ENCODE peak calls at places on chromosomes 4 and X, in four cellular contexts. K is heart right ventricle, J is IMR-90, L is psoas muscle. Y is an unnamed sample. For H3K4me1, the result is how much of the 10 kb centered on the place peaks cover.

GRCh38 chr4:89298788-89299152 is 8.8 kb downstream of the GPRIN3 start:
- DNase-seq in J (no peak), L (no peak), K (no peak), Y (no peak)

GRCh38 chr4:7909966-7910720 is 29.5 kb downstream of the AFAP1 start:
- DNase-seq in K (no peak), J (peak), L (no peak), Y (no peak)

GRCh38 chr4:77104405-77105292 is 28.9 kb upstream of the CCNI start:
- DNase-seq in K (peak), J (no peak), L (peak), Y (peak)

GRCh38 chr4:164779811-164780216 is 25.9 kb downstream of the SMIM31 start:
- DNase-seq in J (peak), L (no peak), K (no peak), Y (no peak)

GRCh38 chr4:186719925-186720694 is 3.5 kb downstream of the FAT1 start:
- DNase-seq in K (no peak), L (no peak), J (no peak), Y (no peak)

GRCh38 chr4:180745019-180745418 is 1498.2 kb upstream of the TENM3 start:
- DNase-seq in J (no peak), K (no peak), L (no peak), Y (no peak)

GRCh38 chr4:8473920-8474590 is 33.5 kb downstream of the TRMT44 start:
- DNase-seq in K (no peak), J (no peak), L (no peak), Y (no peak)

GRCh38 chr4:76197971-76198410 is 15.6 kb downstream of the SCARB2 start:
- DNase-seq in K (no peak), J (peak), L (peak), Y (no peak)

GRCh38 chr4:105622269-105622668 is 69.8 kb downstream of the ARHGEF38 start:
- DNase-seq in J (no peak), L (no peak), K (no peak), Y (no peak)

GRCh38 chr4:39873823-39874222 is 103.9 kb downstream of the PDS5A start:
- DNase-seq in J (no peak), K (no peak), L (no peak), Y (no peak)

GRCh38 chr4:98110214-98110613 is 33.1 kb downstream of the STPG2 start:
- DNase-seq in L (no peak), J (no peak), K (no peak), Y (no peak)

GRCh38 chr4:1868293-1868692 is 2.9 kb upstream of the NSD2 start:
- DNase-seq in J (no peak), K (no peak), L (no peak), Y (no peak)

GRCh38 chrX:107683124-107683895 is 55.0 kb downstream of the PRPS1 start:
- DNase-seq in L (peak), J (no peak), K (no peak), Y (no peak)

GRCh38 chrX:128862557-128862956 is 660.7 kb downstream of the SMARCA1 start:
- DNase-seq in J (no peak), K (no peak), L (no peak), Y (no peak)

GRCh38 chr4:182642831-182643230 is 274.4 kb downstream of the DCTD start:
- DNase-seq in L (no peak), J (peak), K (no peak), Y (no peak)

GRCh38 chrX:95318882-95319281 is 1365.8 kb upstream of the DIAPH2 start:
- DNase-seq in K (no peak), J (no peak), L (no peak), Y (no peak)

GRCh38 chr4:172826866-172827265 is 341.7 kb upstream of the GALNT7 start:
- DNase-seq in J (no peak), L (no peak), K (no peak), Y (no peak)

GRCh38 chrX:56765816-56766553 is 36.9 kb downstream of the NBDY start:
- DNase-seq in L (no peak), K (no peak), J (no peak), Y (no peak)

GRCh38 chrX:56764153-56764974 is 35.3 kb downstream of the NBDY start:
- DNase-seq in L (peak), J (peak), K (peak), Y (peak)

GRCh38 chrX:56764975-56765791 is 36.1 kb downstream of the NBDY start:
- DNase-seq in L (no peak), J (no peak), K (no peak), Y (no peak)

GRCh38 chrX:56763556-56764152 is 34.6 kb downstream of the NBDY start:
- DNase-seq in K (no peak), J (peak), L (peak), Y (peak)

GRCh38 chrX:56766554-56767412 is 37.7 kb downstream of the NBDY start:
- DNase-seq in L (no peak), J (peak), K (no peak), Y (no peak)
- H3K4me3 ChIP-seq in L (peak), J (peak), K (no peak), Y (peak)

GRCh38 chr4:113625902-113626301 is 135.6 kb downstream of the CAMK2D start:
- DNase-seq in K (no peak), J (no peak), L (no peak), Y (no peak)
- H3K4me1 ChIP-seq in K (under half), J (under half), L (under half), Y (under half)

DNA sequence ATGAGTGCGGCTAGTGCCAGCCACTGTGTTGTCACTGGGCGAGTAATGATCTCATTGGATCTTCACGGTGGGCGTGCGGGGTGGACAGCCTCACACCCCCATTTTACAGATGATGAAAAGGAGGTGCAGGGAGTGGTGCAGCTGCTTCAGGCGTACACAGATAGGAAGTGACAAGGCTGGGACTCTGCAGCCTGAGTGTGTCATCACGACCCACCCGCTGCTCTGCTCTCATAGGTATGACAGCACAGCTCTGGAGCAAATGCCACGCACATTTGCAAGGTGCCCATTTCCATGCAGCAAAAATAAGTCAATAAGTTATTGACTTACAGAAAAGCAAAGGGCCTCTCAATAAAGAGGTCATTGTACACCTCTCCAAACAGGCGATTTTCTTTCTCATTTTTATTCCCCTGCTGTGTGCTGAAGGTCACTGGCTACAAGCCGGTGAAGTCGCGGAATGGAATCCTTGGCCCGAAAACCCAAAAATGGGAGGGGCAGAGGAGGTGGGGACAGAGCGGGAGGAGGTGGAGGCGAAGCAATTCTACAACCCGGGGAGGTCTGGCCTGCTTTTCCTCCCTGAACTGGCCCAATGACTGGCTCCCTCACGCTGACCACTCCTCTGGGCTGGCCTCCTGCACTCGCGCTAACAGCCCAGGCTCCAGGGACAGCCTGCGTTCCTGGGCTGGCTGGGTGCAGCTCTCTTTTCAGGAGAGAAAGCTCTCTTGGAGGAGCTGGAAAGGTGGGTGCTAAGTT is at the start of gene SOD3:
- DNase-seq in J (peak), K (peak), L (peak), Y (peak)
- H3K27ac ChIP-seq in J (peak), K (peak), L (peak), Y (peak)

GRCh38 chrX:145816607-145817298 is 876 bp upstream of the SLITRK2 start:
- DNase-seq in L (no peak), K (no peak), J (no peak), Y (no peak)

GRCh38 chrX:145820825-145821224 is 3.2 kb downstream of the SLITRK2 start:
- DNase-seq in J (no peak), L (no peak), K (no peak), Y (no peak)

GRCh38 chrX:145817666-145818521 is at the start of gene SLITRK2:
- DNase-seq in K (no peak), J (no peak), L (no peak), Y (peak)

GRCh38 chrX:145817299-145817665 is 347 bp upstream of the SLITRK2 start:
- DNase-seq in J (no peak), L (no peak), K (no peak), Y (no peak)

GRCh38 chrX:145818522-145819075 is 970 bp downstream of the SLITRK2 start:
- DNase-seq in J (no peak), K (no peak), L (no peak), Y (no peak)
- H3K4me3 ChIP-seq in J (no peak), K (no peak), L (peak), Y (no peak)

DNA sequence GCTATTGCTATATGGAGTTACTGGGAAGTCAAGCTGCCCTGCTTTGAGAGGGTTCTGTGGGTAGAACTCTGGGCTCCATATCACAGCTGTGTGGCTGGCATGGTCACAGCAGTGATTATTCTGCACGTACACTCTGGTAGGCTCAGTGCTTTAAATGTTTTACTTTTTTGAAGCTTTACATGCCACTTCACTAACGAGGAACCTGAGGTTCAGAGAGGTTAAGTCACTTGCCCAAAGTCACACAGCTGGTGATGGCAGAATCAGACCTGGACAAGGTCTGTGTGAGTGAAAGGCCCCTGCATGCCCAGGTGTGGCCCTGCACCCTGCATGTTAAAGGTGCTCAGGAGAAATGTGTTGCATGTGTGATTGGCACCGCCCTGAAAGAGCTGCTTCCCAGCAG is 24.5 kb downstream of the EVC start:
- DNase-seq in K (no peak), L (no peak), J (no peak), Y (no peak)
- H3K4me1 ChIP-seq in K (under half), L (under half), J (under half), Y (under half)

GRCh38 chrX:119636419-119636818 is 30.2 kb upstream of the NKRF start:
- DNase-seq in K (no peak), J (no peak), L (no peak), Y (no peak)

GRCh38 chrX:119635799-119636198 is 29.6 kb upstream of the NKRF start:
- DNase-seq in L (no peak), J (no peak), K (no peak), Y (no peak)

GRCh38 chrX:119638725-119639471 is 32.7 kb upstream of the NKRF start:
- DNase-seq in K (no peak), L (no peak), J (peak), Y (no peak)

GRCh38 chrX:119640621-119641020 is 34.4 kb upstream of the NKRF start:
- DNase-seq in K (no peak), J (no peak), L (no peak), Y (no peak)

DNA sequence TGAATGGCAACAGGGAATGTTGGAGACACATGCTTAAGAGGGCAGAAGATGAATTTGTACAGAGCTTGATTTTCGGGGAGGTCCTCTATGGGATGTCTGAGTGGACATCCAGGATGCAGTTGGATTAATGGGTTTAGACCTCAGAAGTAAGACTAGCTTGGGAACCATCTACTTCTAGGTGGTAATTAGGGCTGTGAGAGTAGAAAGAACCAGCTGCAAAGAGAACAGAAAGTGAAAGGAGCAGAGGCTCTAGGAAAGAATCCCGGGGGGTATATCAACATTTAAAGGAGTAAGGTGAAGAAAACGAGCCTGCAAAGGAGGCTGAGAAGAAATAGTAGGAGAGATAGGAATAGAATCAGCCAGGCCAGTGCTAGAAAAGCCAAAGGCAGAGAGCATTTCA is 29.0 kb upstream of the NKRF start:
- DNase-seq in L (no peak), J (no peak), K (no peak), Y (no peak)
- H3K27ac ChIP-seq in L (no peak), J (no peak), K (no peak), Y (no peak)

GRCh38 chr4:3729885-3730226 is 36.3 kb upstream of the ADRA2C start:
- DNase-seq in L (no peak), K (no peak), J (no peak), Y (no peak)
- H3K4me3 ChIP-seq in L (no peak), K (no peak), J (no peak), Y (no peak)